ENCODE peak calls at places on chromosomes 6 and 20, in six cellular contexts. Q is sciatic nerve; C is foreskin fibroblast; E is anterior cingulate cortex; W is activated T-helper 1 cell treated with anti-CD3 and anti-CD28 coated beads, Interleukin-2, amount 50 U/mL, for 16 hours; O is NB4. H is an unnamed sample.

GRCh38 chr6:167709196-167709595 is 117.5 kb upstream of the AFDN start:
- DNase-seq in C (no peak), W (no peak), E (no peak), Q (no peak), O (no peak), H (no peak)

GRCh38 chr6:111789593-111789992 is 83.7 kb downstream of the FYN start:
- DNase-seq in W (no peak), Q (no peak), E (no peak), C (peak), O (no peak), H (no peak)

GRCh38 chr6:56172144-56172543 is 75.2 kb downstream of the COL21A1 start:
- DNase-seq in E (no peak), W (no peak), O (no peak), Q (no peak), C (no peak), H (no peak)

GRCh38 chr6:69069881-69070280 is 434.8 kb downstream of the ADGRB3 start:
- DNase-seq in W (no peak), C (no peak), O (no peak), Q (no peak), E (no peak), H (no peak)

GRCh38 chr6:73308712-73309533 is 45.2 kb downstream of the DPPA5 start:
- DNase-seq in C (no peak), O (no peak), Q (no peak), E (no peak), W (no peak), H (no peak)

GRCh38 chr6:170189236-170189635 is 101.6 kb downstream of the DLL1 start:
- DNase-seq in E (no peak), Q (no peak), W (no peak), O (no peak), C (no peak), H (no peak)

GRCh38 chr20:50029083-50029696 is 46.4 kb downstream of the SNAI1 start:
- DNase-seq in C (no peak), O (no peak), Q (no peak), E (no peak), W (no peak), H (no peak)

GRCh38 chr20:49045440-49046086 is 549 bp upstream of the CSE1L start:
- DNase-seq in E (no peak), W (peak), O (peak), C (peak), Q (peak), H (peak)

GRCh38 chr6:88636871-88637270 is 326.5 kb downstream of the RNGTT start:
- DNase-seq in O (no peak), W (no peak), C (no peak), Q (no peak), E (no peak), H (no peak)

GRCh38 chr20:47392015-47392720 is 35.7 kb upstream of the ZMYND8 start:
- DNase-seq in E (no peak), O (peak), W (no peak), Q (no peak), C (peak), H (no peak)

GRCh38 chr6:139732451-139732850 is 358.0 kb upstream of the CITED2 start:
- DNase-seq in Q (no peak), E (no peak), O (peak), C (peak), W (no peak), H (no peak)

GRCh38 chr6:101011165-101011564 is 130.0 kb upstream of the ASCC3 start:
- DNase-seq in W (no peak), C (no peak), O (no peak), E (no peak), Q (no peak), H (no peak)

GRCh38 chr6:47655719-47656595 is 42.4 kb upstream of the ADGRF4 start:
- DNase-seq in E (no peak), O (peak), C (peak), Q (no peak), W (no peak), H (no peak)

GRCh38 chr20:58994390-58995159 is 12.5 kb downstream of the CTSZ start:
- DNase-seq in W (no peak), O (no peak), C (no peak), E (no peak), Q (peak), H (no peak)

GRCh38 chr6:111872521-111873177 is 603 bp downstream of the FYN start:
- DNase-seq in Q (peak), O (peak), W (peak), E (peak), C (peak), H (no peak)

GRCh38 chr20:46206025-46206424 is 87.9 kb downstream of the CD40 start:
- DNase-seq in O (peak), Q (no peak), E (no peak), C (peak), W (no peak), H (peak)

H was measured in upper lobe of right lung.